ENCODE peak calls at places on chromosomes 2 and 18, in four cellular contexts. O is K562, M is HL-60, B is GM12878. Q is an unnamed sample.

GRCh38 chr18:24567199-24567598 is 106.8 kb downstream of the HRH4 start:
- DNase-seq in O (no peak), M (no peak), B (no peak), Q (no peak)

GRCh38 chr2:113304702-113305101 is 26.0 kb upstream of the PAX8 start:
- DNase-seq in B (no peak), O (no peak), M (no peak), Q (no peak)

GRCh38 chr2:58484201-58484600 is 243.1 kb upstream of the FANCL start:
- DNase-seq in O (no peak), B (no peak), M (no peak), Q (no peak)

GRCh38 chr2:207847807-207848544 is 78.3 kb upstream of the FZD5 start:
- DNase-seq in O (no peak), M (no peak), B (no peak), Q (no peak)

GRCh38 chr2:190817082-190817481 is 63.5 kb upstream of the GLS start:
- DNase-seq in B (no peak), O (no peak), M (no peak), Q (no peak)

GRCh38 chr2:7023542-7023941 is 106.3 kb downstream of the RNF144A start:
- DNase-seq in M (no peak), B (no peak), O (no peak), Q (no peak)

GRCh38 chr18:58455318-58455950 is 173.5 kb downstream of the ALPK2 start:
- DNase-seq in O (no peak), B (peak; percentile 8), M (no peak), Q (no peak)

GRCh38 chr18:11658019-11658418 is 31.0 kb upstream of the GNAL start:
- DNase-seq in B (no peak), M (no peak), O (no peak), Q (no peak)

GRCh38 chr2:216083464-216084279 is 2.0 kb downstream of the TMEM169 start:
- DNase-seq in O (peak; percentile 33), B (no peak), M (no peak), Q (no peak)

GRCh38 chr2:186036862-186037449 is 298.4 kb downstream of the FSIP2 start:
- DNase-seq in M (no peak), B (no peak), O (no peak), Q (no peak)

GRCh38 chr18:70234667-70235459 is 29.4 kb upstream of the RTTN start:
- DNase-seq in B (no peak), M (no peak), O (peak; percentile 26), Q (no peak)

GRCh38 chr2:151097930-151098329 is 163.7 kb downstream of the RBM43 start:
- DNase-seq in O (no peak), B (no peak), M (no peak), Q (no peak)

GRCh38 chr18:79610461-79611039 is 69.1 kb upstream of the CTDP1 start:
- DNase-seq in O (peak; percentile 36), B (no peak), M (no peak), Q (no peak)

GRCh38 chr2:223723954-223724411 is 113.4 kb downstream of the AP1S3 start:
- DNase-seq in M (no peak), B (no peak), O (peak; percentile 90), Q (no peak)

GRCh38 chr18:41165625-41166024 is 789.4 kb upstream of the PIK3C3 start:
- DNase-seq in M (no peak), O (no peak), B (no peak), Q (no peak)

GRCh38 chr18:78595924-78596573 is 383.6 kb upstream of the SALL3 start:
- DNase-seq in O (no peak), B (no peak), M (no peak), Q (no peak)

GRCh38 chr18:76988015-76988826 is 144.4 kb downstream of the MBP start:
- DNase-seq in O (no peak), M (no peak), B (no peak), Q (no peak)

GRCh38 chr2:168336786-168337388 is 89.5 kb upstream of the STK39 start:
- DNase-seq in M (peak; percentile 34), B (no peak), O (peak; percentile 47), Q (no peak)

GRCh38 chr18:60413944-60414547 is 41.5 kb upstream of the MC4R start:
- DNase-seq in B (no peak), O (no peak), M (peak; percentile 13), Q (no peak)

GRCh38 chr2:96664366-96664765 is 21.8 kb downstream of the FER1L5 start:
- DNase-seq in B (no peak), O (no peak), M (no peak), Q (no peak)

GRCh38 chr2:221602938-221603337 is 30.8 kb upstream of the EPHA4 start:
- DNase-seq in M (no peak), O (no peak), B (no peak), Q (no peak)

GRCh38 chr18:2536493-2536892 is 34.8 kb downstream of the METTL4 start:
- DNase-seq in M (no peak), O (no peak), B (no peak), Q (no peak)

GRCh38 chr2:135926605-135927004 is 50.4 kb upstream of the MCM6 start:
- DNase-seq in O (no peak), B (no peak), M (no peak), Q (no peak)

DNA sequence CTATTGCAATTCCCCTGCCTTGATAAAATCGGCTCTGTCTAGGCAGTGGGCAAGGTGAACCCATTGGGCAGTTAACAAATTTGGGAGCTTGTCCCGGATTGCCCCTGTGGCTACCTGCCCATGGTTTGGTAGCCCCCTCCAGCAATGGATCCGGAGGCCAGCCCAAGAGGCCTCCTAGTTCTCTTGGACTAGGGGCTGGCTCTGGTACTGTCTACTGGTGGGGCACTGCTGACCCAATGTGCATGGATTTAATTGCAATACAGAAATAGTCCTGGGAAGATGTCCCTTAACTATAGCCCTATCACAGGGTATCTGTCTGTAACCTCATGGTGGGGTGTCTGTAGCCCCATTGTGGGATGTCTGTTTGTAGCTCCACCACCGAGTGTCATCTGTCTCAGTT is 37.5 kb upstream of the SH3RF3 start:
- DNase-seq in M (no peak), O (no peak), B (no peak), Q (no peak)
- TF ChIP-seq SPI1 in M (no peak), O (no peak), B (no peak), Q (no peak)

GRCh38 chr18:46053368-46054095 is 18.5 kb downstream of the PSTPIP2 start:
- DNase-seq in O (no peak), B (no peak), M (no peak), Q (no peak)
- TF ChIP-seq SPI1 in O (no peak), B (no peak), M (no peak), Q (no peak)

GRCh38 chr2:11080253-11081115 is 74.8 kb upstream of the SLC66A3 start:
- DNase-seq in M (no peak), B (no peak), O (no peak), Q (no peak)
- TF ChIP-seq SPI1 in M (no peak), B (no peak), O (no peak), Q (no peak)

GRCh38 chr2:148745151-148745851 is 100.8 kb downstream of the EPC2 start:
- DNase-seq in O (no peak), M (no peak), B (no peak), Q (no peak)
- TF ChIP-seq SPI1 in O (no peak), M (no peak), B (no peak), Q (no peak)

GRCh38 chr18:55762424-55762823 is 174.4 kb upstream of the TCF4 start:
- DNase-seq in B (no peak), M (no peak), O (no peak), Q (no peak)

GRCh38 chr18:55768255-55768654 is 180.3 kb upstream of the TCF4 start:
- DNase-seq in M (no peak), B (no peak), O (no peak), Q (no peak)

GRCh38 chr18:55764382-55764781 is 176.4 kb upstream of the TCF4 start:
- DNase-seq in M (no peak), B (no peak), O (no peak), Q (no peak)

GRCh38 chr18:55763805-55764204 is 175.8 kb upstream of the TCF4 start:
- DNase-seq in B (no peak), M (no peak), O (no peak), Q (no peak)

DNA sequence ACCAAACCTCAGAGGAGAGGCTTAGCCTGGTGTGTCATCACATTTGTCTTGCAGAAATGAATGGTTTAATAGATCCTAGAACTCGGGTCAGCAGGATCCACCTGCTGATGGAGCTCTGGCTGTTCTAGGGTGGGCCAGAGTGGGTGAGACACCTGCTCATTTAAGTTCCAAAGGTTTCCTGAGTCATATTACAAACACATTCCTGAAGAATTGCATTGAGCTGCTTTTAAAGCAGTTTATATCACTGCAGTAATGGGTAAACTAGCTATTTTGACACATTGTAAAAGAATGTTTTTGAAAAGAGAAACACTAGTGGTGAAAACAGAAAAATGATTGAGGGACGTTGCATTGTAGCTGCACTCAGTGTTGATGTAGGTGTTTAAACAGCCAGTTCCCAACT is 175.3 kb upstream of the TCF4 start:
- DNase-seq in B (no peak), M (no peak), O (no peak), Q (no peak)
- TF ChIP-seq SPI1 in B (no peak), M (no peak), O (no peak), Q (no peak)

GRCh38 chr2:149561309-149561926 is 26.2 kb downstream of the MMADHC start:
- DNase-seq in O (peak; percentile 56), B (no peak), M (peak; percentile 23), Q (no peak)

GRCh38 chr2:149559341-149560068 is 28.1 kb downstream of the MMADHC start:
- DNase-seq in B (no peak), O (no peak), M (no peak), Q (no peak)

GRCh38 chr2:149566652-149567051 is 20.9 kb downstream of the MMADHC start:
- DNase-seq in B (no peak), M (no peak), O (no peak), Q (no peak)

GRCh38 chr2:149564983-149565382 is 22.6 kb downstream of the MMADHC start:
- DNase-seq in O (no peak), B (no peak), M (no peak), Q (no peak)

DNA sequence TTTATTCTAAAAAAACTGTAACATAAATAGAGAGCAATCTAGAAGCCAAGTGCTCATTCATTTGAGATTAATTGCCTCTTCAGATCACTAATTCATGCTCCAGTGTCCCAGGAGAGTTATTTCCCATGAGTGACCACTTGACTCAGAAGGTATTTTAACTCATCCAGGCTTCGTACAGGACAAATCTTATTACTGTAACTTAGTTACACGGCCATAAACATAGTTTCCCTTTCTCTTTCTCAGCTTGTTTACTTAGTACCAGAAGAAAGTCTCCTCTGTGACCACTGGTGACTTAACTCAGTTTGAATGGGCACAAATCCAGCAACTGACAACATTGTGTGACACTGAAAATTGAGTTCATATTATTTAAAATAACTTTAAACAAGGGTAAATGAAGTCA is 25.3 kb downstream of the MMADHC start:
- DNase-seq in M (no peak), O (no peak), B (no peak), Q (no peak)
- TF ChIP-seq SPI1 in M (no peak), O (no peak), B (no peak), Q (no peak)

DNA sequence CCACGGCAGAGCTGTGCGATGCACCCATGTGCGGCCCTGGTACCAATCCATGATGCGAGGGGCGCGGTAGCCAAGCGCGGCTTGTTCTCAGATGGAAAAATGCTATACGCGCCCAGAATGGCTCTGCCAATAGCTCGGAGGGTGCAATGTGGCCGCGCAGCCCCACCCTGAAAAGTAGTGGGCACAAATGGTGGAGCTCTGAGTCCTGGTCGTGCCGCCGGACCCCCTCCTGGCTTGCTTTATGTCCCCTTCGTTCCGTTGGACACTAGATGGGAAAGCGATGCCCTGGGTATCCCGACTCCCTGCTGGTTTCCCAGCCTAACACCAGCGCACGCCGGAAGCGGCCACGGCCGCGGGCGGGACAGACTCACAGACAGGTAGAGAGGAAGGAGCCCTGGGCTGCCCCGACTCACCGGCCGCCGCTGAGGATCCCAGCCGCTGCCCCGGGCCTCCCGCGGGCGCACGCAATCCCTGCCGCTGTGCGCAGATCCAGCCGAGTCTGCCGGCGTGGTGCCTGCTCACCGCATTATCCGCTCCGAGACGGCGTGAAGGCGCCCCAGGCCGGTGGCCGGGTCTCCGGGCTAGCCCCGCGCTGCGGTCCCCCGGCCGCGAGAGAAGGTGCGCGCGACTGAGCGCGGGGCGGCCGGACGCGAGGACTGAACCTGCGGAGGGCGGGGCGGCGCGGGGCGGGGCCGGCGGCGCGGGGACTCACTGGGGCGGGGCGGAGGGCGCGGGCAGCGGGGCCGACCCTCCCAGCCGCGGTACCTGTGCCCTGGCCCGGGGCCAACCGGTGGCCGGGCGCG is at the start of gene CDC42EP3:
- DNase-seq in O (peak; percentile 62), B (no peak), M (peak; percentile 47), Q (peak; percentile 70)
- TF ChIP-seq SPI1 in O (no peak), B (no peak), M (no peak), Q (no peak)

Q was measured in GM12891.